ENCODE peak calls at places on chromosomes 1 and 21, in seven cellular contexts. One of them, this sample, is unnamed.

GRCh38 chr21:38171723-38172344 is 85.0 kb upstream of the KCNJ15 start:
- DNase-seq in ascending aorta: no peak
- DNase-seq in effector memory CD4-positive, alpha-beta T cell: no peak
- DNase-seq in heart right ventricle: no peak
- DNase-seq in aorta: no peak
- DNase-seq in cardiac muscle cell: peak; percentile 31
- DNase-seq in NT2/D1: peak; percentile 93
- DNase-seq in this sample: no peak

GRCh38 chr1:206693029-206693428 is 8.3 kb downstream of the MAPKAPK2 start:
- DNase-seq in ascending aorta: peak; percentile 93
- DNase-seq in effector memory CD4-positive, alpha-beta T cell: no peak
- DNase-seq in heart right ventricle: peak; percentile 85
- DNase-seq in aorta: peak; percentile 95
- DNase-seq in cardiac muscle cell: peak; percentile 84
- DNase-seq in NT2/D1: no peak
- DNase-seq in this sample: no peak

GRCh38 chr1:15526021-15526489 is 593 bp upstream of the DNAJC16 start:
- DNase-seq in ascending aorta: peak; percentile 65
- DNase-seq in effector memory CD4-positive, alpha-beta T cell: no peak
- DNase-seq in heart right ventricle: no peak
- DNase-seq in aorta: peak; percentile 62
- DNase-seq in cardiac muscle cell: peak; percentile 12
- DNase-seq in NT2/D1: no peak
- DNase-seq in this sample: no peak

GRCh38 chr1:21620461-21620860 is 48.7 kb downstream of the RAP1GAP start:
- DNase-seq in ascending aorta: no peak
- DNase-seq in effector memory CD4-positive, alpha-beta T cell: no peak
- DNase-seq in heart right ventricle: no peak
- DNase-seq in aorta: no peak
- DNase-seq in cardiac muscle cell: no peak
- DNase-seq in NT2/D1: no peak
- DNase-seq in this sample: no peak

GRCh38 chr1:41646186-41646585 is 161.7 kb upstream of the EDN2 start:
- DNase-seq in ascending aorta: peak; percentile 28
- DNase-seq in effector memory CD4-positive, alpha-beta T cell: no peak
- DNase-seq in heart right ventricle: no peak
- DNase-seq in aorta: no peak
- DNase-seq in cardiac muscle cell: no peak
- DNase-seq in NT2/D1: no peak
- DNase-seq in this sample: no peak

GRCh38 chr1:233543338-233544255 is 70.3 kb upstream of the KCNK1 start:
- DNase-seq in ascending aorta: no peak
- DNase-seq in effector memory CD4-positive, alpha-beta T cell: no peak
- DNase-seq in heart right ventricle: no peak
- DNase-seq in aorta: no peak
- DNase-seq in cardiac muscle cell: no peak
- DNase-seq in NT2/D1: peak; percentile 52
- DNase-seq in this sample: no peak

GRCh38 chr1:64887689-64888217 is 78.6 kb downstream of the JAK1 start:
- DNase-seq in ascending aorta: no peak
- DNase-seq in effector memory CD4-positive, alpha-beta T cell: no peak
- DNase-seq in heart right ventricle: no peak
- DNase-seq in aorta: no peak
- DNase-seq in cardiac muscle cell: no peak
- DNase-seq in NT2/D1: no peak
- DNase-seq in this sample: no peak

GRCh38 chr1:36847761-36848160 is 186.6 kb downstream of the GRIK3 start:
- DNase-seq in ascending aorta: no peak
- DNase-seq in effector memory CD4-positive, alpha-beta T cell: no peak
- DNase-seq in heart right ventricle: no peak
- DNase-seq in aorta: no peak
- DNase-seq in cardiac muscle cell: no peak
- DNase-seq in NT2/D1: peak; percentile 64
- DNase-seq in this sample: no peak

GRCh38 chr1:21344750-21345443 is 54.6 kb upstream of the ECE1 start:
- DNase-seq in ascending aorta: no peak
- DNase-seq in effector memory CD4-positive, alpha-beta T cell: no peak
- DNase-seq in heart right ventricle: no peak
- DNase-seq in aorta: peak; percentile 84
- DNase-seq in cardiac muscle cell: no peak
- DNase-seq in NT2/D1: no peak
- DNase-seq in this sample: no peak

GRCh38 chr1:36351222-36351977 is 28.0 kb upstream of the EVA1B start:
- DNase-seq in ascending aorta: peak; percentile 83
- DNase-seq in effector memory CD4-positive, alpha-beta T cell: no peak
- DNase-seq in heart right ventricle: no peak
- DNase-seq in aorta: peak; percentile 84
- DNase-seq in cardiac muscle cell: no peak
- DNase-seq in NT2/D1: no peak
- DNase-seq in this sample: no peak

GRCh38 chr21:38669186-38669585 is 136.5 kb upstream of the ETS2 start:
- DNase-seq in ascending aorta: no peak
- DNase-seq in effector memory CD4-positive, alpha-beta T cell: no peak
- DNase-seq in heart right ventricle: no peak
- DNase-seq in aorta: no peak
- DNase-seq in cardiac muscle cell: peak; percentile 23
- DNase-seq in NT2/D1: peak; percentile 23
- DNase-seq in this sample: no peak

GRCh38 chr1:204443871-204444581 is 32.4 kb upstream of the PPP1R15B start:
- DNase-seq in ascending aorta: no peak
- DNase-seq in effector memory CD4-positive, alpha-beta T cell: no peak
- DNase-seq in heart right ventricle: no peak
- DNase-seq in aorta: peak; percentile 34
- DNase-seq in cardiac muscle cell: no peak
- DNase-seq in NT2/D1: no peak
- DNase-seq in this sample: no peak

GRCh38 chr1:39980555-39981313 is 25.8 kb downstream of the MFSD2A start:
- DNase-seq in ascending aorta: no peak
- DNase-seq in effector memory CD4-positive, alpha-beta T cell: no peak
- DNase-seq in heart right ventricle: no peak
- DNase-seq in aorta: no peak
- DNase-seq in cardiac muscle cell: no peak
- DNase-seq in NT2/D1: no peak
- DNase-seq in this sample: no peak

GRCh38 chr1:173914366-173914871 is 2.7 kb downstream of the SERPINC1 start:
- DNase-seq in ascending aorta: no peak
- DNase-seq in effector memory CD4-positive, alpha-beta T cell: peak; percentile 3
- DNase-seq in heart right ventricle: no peak
- DNase-seq in aorta: no peak
- DNase-seq in cardiac muscle cell: peak; percentile 28
- DNase-seq in NT2/D1: peak; percentile 28
- DNase-seq in this sample: no peak

GRCh38 chr1:246703581-246703980 is 20.6 kb upstream of the SCCPDH start:
- DNase-seq in ascending aorta: no peak
- DNase-seq in effector memory CD4-positive, alpha-beta T cell: no peak
- DNase-seq in heart right ventricle: no peak
- DNase-seq in aorta: no peak
- DNase-seq in cardiac muscle cell: no peak
- DNase-seq in NT2/D1: no peak
- DNase-seq in this sample: no peak

GRCh38 chr1:206900149-206900548 is 2.9 kb downstream of the IL24 start:
- DNase-seq in ascending aorta: no peak
- DNase-seq in effector memory CD4-positive, alpha-beta T cell: no peak
- DNase-seq in heart right ventricle: no peak
- DNase-seq in aorta: no peak
- DNase-seq in cardiac muscle cell: no peak
- DNase-seq in NT2/D1: no peak
- DNase-seq in this sample: no peak

GRCh38 chr1:215052656-215053055 is 29.9 kb upstream of the KCNK2 start:
- DNase-seq in ascending aorta: no peak
- DNase-seq in effector memory CD4-positive, alpha-beta T cell: no peak
- DNase-seq in heart right ventricle: no peak
- DNase-seq in aorta: no peak
- DNase-seq in cardiac muscle cell: no peak
- DNase-seq in NT2/D1: no peak
- DNase-seq in this sample: no peak

GRCh38 chr1:85276290-85277026 is at the start of gene BCL10:
- DNase-seq in ascending aorta: peak; percentile 99
- DNase-seq in effector memory CD4-positive, alpha-beta T cell: peak; percentile 97
- DNase-seq in heart right ventricle: peak; percentile 97
- DNase-seq in aorta: peak; percentile 99
- DNase-seq in cardiac muscle cell: peak; percentile 99
- DNase-seq in NT2/D1: peak; percentile 99
- DNase-seq in this sample: peak; percentile 97

GRCh38 chr1:40976952-40977690 is 2.4 kb upstream of the CTPS1 start:
- DNase-seq in ascending aorta: no peak
- DNase-seq in effector memory CD4-positive, alpha-beta T cell: no peak
- DNase-seq in heart right ventricle: no peak
- DNase-seq in aorta: no peak
- DNase-seq in cardiac muscle cell: peak; percentile 53
- DNase-seq in NT2/D1: no peak
- DNase-seq in this sample: no peak

GRCh38 chr21:41615613-41616012 is 107.7 kb upstream of the TMPRSS2 start:
- DNase-seq in ascending aorta: peak; percentile 67
- DNase-seq in effector memory CD4-positive, alpha-beta T cell: no peak
- DNase-seq in heart right ventricle: no peak
- DNase-seq in aorta: no peak
- DNase-seq in cardiac muscle cell: no peak
- DNase-seq in NT2/D1: no peak
- DNase-seq in this sample: no peak

GRCh38 chr1:44114098-44114497 is 4.5 kb upstream of the KLF17 start:
- DNase-seq in ascending aorta: no peak
- DNase-seq in effector memory CD4-positive, alpha-beta T cell: no peak
- DNase-seq in heart right ventricle: no peak
- DNase-seq in aorta: no peak
- DNase-seq in cardiac muscle cell: no peak
- DNase-seq in NT2/D1: no peak
- DNase-seq in this sample: no peak

GRCh38 chr1:209641216-209642181 is 10.7 kb downstream of the LAMB3 start:
- DNase-seq in ascending aorta: peak; percentile 77
- DNase-seq in effector memory CD4-positive, alpha-beta T cell: no peak
- DNase-seq in heart right ventricle: peak; percentile 91
- DNase-seq in aorta: peak; percentile 83
- DNase-seq in cardiac muscle cell: peak; percentile 88
- DNase-seq in NT2/D1: no peak
- DNase-seq in this sample: no peak

GRCh38 chr1:95233321-95233736 is 681 bp upstream of the RWDD3 start:
- DNase-seq in ascending aorta: peak; percentile 69
- DNase-seq in effector memory CD4-positive, alpha-beta T cell: no peak
- DNase-seq in heart right ventricle: peak; percentile 46
- DNase-seq in aorta: no peak
- DNase-seq in cardiac muscle cell: peak; percentile 35
- DNase-seq in NT2/D1: no peak
- DNase-seq in this sample: no peak

DNA sequence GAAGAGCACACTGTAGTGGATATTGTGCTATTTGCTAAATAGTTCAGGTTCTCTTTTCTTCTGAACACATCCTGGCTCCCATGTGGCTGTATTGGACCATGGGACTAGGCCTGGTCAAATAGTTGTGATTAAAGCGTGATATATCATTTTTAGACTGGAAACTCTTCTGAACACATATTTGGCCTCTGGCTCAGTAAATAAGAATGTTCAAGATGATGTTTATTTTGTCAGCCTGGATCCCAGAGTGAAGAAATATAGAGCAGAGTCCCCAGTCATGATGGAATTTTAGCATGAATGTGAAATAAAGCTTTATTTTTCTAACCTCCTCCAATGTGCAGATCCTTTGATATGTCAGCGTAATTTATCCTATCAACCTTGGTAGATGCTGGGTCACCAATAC is 542.6 kb downstream of the ADGRL2 start:
- DNase-seq in ascending aorta: no peak
- DNase-seq in effector memory CD4-positive, alpha-beta T cell: no peak
- DNase-seq in heart right ventricle: no peak
- DNase-seq in aorta: no peak
- DNase-seq in cardiac muscle cell: no peak
- DNase-seq in NT2/D1: no peak
- DNase-seq in this sample: no peak
- H3K9me3 ChIP-seq in ascending aorta: no peaks in the 10 kb centered on the region
- H3K9me3 ChIP-seq in effector memory CD4-positive, alpha-beta T cell: no peaks in the 10 kb centered on the region
- H3K9me3 ChIP-seq in heart right ventricle: no peaks in the 10 kb centered on the region
- H3K9me3 ChIP-seq in aorta: no peaks in the 10 kb centered on the region
- H3K9me3 ChIP-seq in cardiac muscle cell: no peaks in the 10 kb centered on the region
- H3K9me3 ChIP-seq in NT2/D1: no peaks in the 10 kb centered on the region
- H3K9me3 ChIP-seq in this sample: no peaks in the 10 kb centered on the region

GRCh38 chr1:2890221-2890850 is 88.8 kb upstream of the TTC34 start:
- DNase-seq in ascending aorta: no peak
- DNase-seq in effector memory CD4-positive, alpha-beta T cell: no peak
- DNase-seq in heart right ventricle: no peak
- DNase-seq in aorta: no peak
- DNase-seq in cardiac muscle cell: no peak
- DNase-seq in NT2/D1: no peak
- DNase-seq in this sample: no peak
- H3K9me3 ChIP-seq in ascending aorta: no peaks in the 10 kb centered on the region
- H3K9me3 ChIP-seq in effector memory CD4-positive, alpha-beta T cell: no peaks in the 10 kb centered on the region
- H3K9me3 ChIP-seq in heart right ventricle: no peaks in the 10 kb centered on the region
- H3K9me3 ChIP-seq in aorta: no peaks in the 10 kb centered on the region
- H3K9me3 ChIP-seq in cardiac muscle cell: no peaks in the 10 kb centered on the region
- H3K9me3 ChIP-seq in NT2/D1: no peaks in the 10 kb centered on the region
- H3K9me3 ChIP-seq in this sample: no peaks in the 10 kb centered on the region

GRCh38 chr1:5455651-5456050 is 536.6 kb downstream of the NPHP4 start:
- DNase-seq in ascending aorta: no peak
- DNase-seq in effector memory CD4-positive, alpha-beta T cell: no peak
- DNase-seq in heart right ventricle: no peak
- DNase-seq in aorta: no peak
- DNase-seq in cardiac muscle cell: no peak
- DNase-seq in NT2/D1: no peak
- DNase-seq in this sample: no peak

GRCh38 chr1:5459839-5460238 is 532.4 kb downstream of the NPHP4 start:
- DNase-seq in ascending aorta: no peak
- DNase-seq in effector memory CD4-positive, alpha-beta T cell: no peak
- DNase-seq in heart right ventricle: no peak
- DNase-seq in aorta: peak; percentile 4
- DNase-seq in cardiac muscle cell: no peak
- DNase-seq in NT2/D1: no peak
- DNase-seq in this sample: no peak

GRCh38 chr1:5456090-5456789 is 536.0 kb downstream of the NPHP4 start:
- DNase-seq in ascending aorta: no peak
- DNase-seq in effector memory CD4-positive, alpha-beta T cell: no peak
- DNase-seq in heart right ventricle: no peak
- DNase-seq in aorta: no peak
- DNase-seq in cardiac muscle cell: no peak
- DNase-seq in NT2/D1: no peak
- DNase-seq in this sample: no peak

GRCh38 chr1:5460974-5461373 is 531.3 kb downstream of the NPHP4 start:
- DNase-seq in ascending aorta: no peak
- DNase-seq in effector memory CD4-positive, alpha-beta T cell: no peak
- DNase-seq in heart right ventricle: no peak
- DNase-seq in aorta: no peak
- DNase-seq in cardiac muscle cell: no peak
- DNase-seq in NT2/D1: no peak
- DNase-seq in this sample: no peak

DNA sequence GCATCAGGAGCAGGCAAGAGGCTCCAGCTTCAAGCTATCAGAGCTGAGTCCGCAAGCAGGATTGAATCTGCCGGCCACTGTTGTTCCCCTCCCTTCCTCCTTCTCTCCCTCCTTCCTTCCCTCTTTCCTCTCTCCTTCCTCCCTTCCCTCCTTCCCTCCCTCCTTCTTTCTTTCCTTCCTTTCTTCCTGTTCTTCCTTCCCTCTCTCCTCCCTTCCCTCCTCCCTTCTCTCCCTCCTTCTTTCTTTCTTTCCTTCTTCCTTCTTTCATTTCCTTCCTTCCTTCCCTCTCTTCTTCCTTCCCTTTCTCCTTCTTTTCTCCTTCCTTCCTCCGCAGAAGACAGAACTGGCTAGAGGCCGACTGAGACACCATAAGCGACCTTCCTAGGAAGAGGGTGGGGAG is 534.0 kb downstream of the NPHP4 start:
- DNase-seq in ascending aorta: no peak
- DNase-seq in effector memory CD4-positive, alpha-beta T cell: no peak
- DNase-seq in heart right ventricle: no peak
- DNase-seq in aorta: no peak
- DNase-seq in cardiac muscle cell: no peak
- DNase-seq in NT2/D1: no peak
- DNase-seq in this sample: no peak
- H3K9me3 ChIP-seq in ascending aorta: no peaks in the 10 kb centered on the region
- H3K9me3 ChIP-seq in effector memory CD4-positive, alpha-beta T cell: no peaks in the 10 kb centered on the region
- H3K9me3 ChIP-seq in heart right ventricle: no peaks in the 10 kb centered on the region
- H3K9me3 ChIP-seq in aorta: peaks cover 7% of the 10 kb centered on the region
- H3K9me3 ChIP-seq in cardiac muscle cell: no peaks in the 10 kb centered on the region
- H3K9me3 ChIP-seq in NT2/D1: peaks cover 17% of the 10 kb centered on the region
- H3K9me3 ChIP-seq in this sample: no peaks in the 10 kb centered on the region

GRCh38 chr1:92159593-92159992 is 58.1 kb upstream of the C1orf146 start:
- DNase-seq in ascending aorta: no peak
- DNase-seq in effector memory CD4-positive, alpha-beta T cell: no peak
- DNase-seq in heart right ventricle: no peak
- DNase-seq in aorta: no peak
- DNase-seq in cardiac muscle cell: no peak
- DNase-seq in NT2/D1: no peak
- DNase-seq in this sample: no peak
- H3K9me3 ChIP-seq in ascending aorta: no peaks in the 10 kb centered on the region
- H3K9me3 ChIP-seq in effector memory CD4-positive, alpha-beta T cell: no peaks in the 10 kb centered on the region
- H3K9me3 ChIP-seq in heart right ventricle: no peaks in the 10 kb centered on the region
- H3K9me3 ChIP-seq in aorta: peaks cover 5% of the 10 kb centered on the region
- H3K9me3 ChIP-seq in cardiac muscle cell: no peaks in the 10 kb centered on the region
- H3K9me3 ChIP-seq in NT2/D1: peaks cover 5% of the 10 kb centered on the region
- H3K9me3 ChIP-seq in this sample: peaks cover 8% of the 10 kb centered on the region